ENCODE peak calls at places on chromosomes 1 and 21, in ten cellular contexts. D, E, G, P, K, A, O, C, Z and X are unnamed samples.
A peak's percentile ranks its signal among the peaks of the same experiment; 100 is the strongest.

GRCh38 chr21:45148316-45149000 is 74.1 kb downstream of the ADARB1 start:
- DNase-seq in D (no peak), E (no peak), G (no peak), P (no peak), K (no peak), A (no peak), O (peak; percentile 55), C (no peak), Z (peak; percentile 44), X (no peak)

GRCh38 chr1:39061951-39062350 is 35.8 kb downstream of the NDUFS5 start:
- DNase-seq in D (no peak), E (no peak), G (no peak), P (no peak), K (no peak), A (no peak), O (no peak), C (no peak), Z (no peak), X (no peak)

GRCh38 chr1:92619466-92620189 is 132.9 kb upstream of the GFI1 start:
- DNase-seq in D (no peak), E (no peak), G (no peak), P (no peak), K (no peak), A (no peak), O (no peak), C (no peak), Z (no peak), X (no peak)

GRCh38 chr1:245054105-245054831 is 100.5 kb upstream of the KIF26B start:
- DNase-seq in D (no peak), E (no peak), G (no peak), P (peak; percentile 62), K (no peak), A (no peak), O (no peak), C (no peak), Z (peak; percentile 55), X (no peak)

GRCh38 chr1:6612641-6613360 is 730 bp upstream of the PHF13 start:
- DNase-seq in D (no peak), E (no peak), G (peak; percentile 51), P (peak; percentile 74), K (peak; percentile 9), A (peak; percentile 78), O (peak; percentile 84), C (peak; percentile 80), Z (peak; percentile 69), X (peak; percentile 62)

GRCh38 chr1:29379438-29380073 is 143.2 kb downstream of the PTPRU start:
- DNase-seq in D (peak; percentile 72), E (no peak), G (peak; percentile 31), P (no peak), K (no peak), A (no peak), O (no peak), C (no peak), Z (no peak), X (no peak)

GRCh38 chr1:177953549-177953948 is 16.3 kb downstream of the SEC16B start:
- DNase-seq in D (no peak), E (no peak), G (no peak), P (no peak), K (no peak), A (no peak), O (no peak), C (no peak), Z (no peak), X (no peak)

GRCh38 chr1:20625176-20626097 is 7.8 kb upstream of the PINK1 start:
- DNase-seq in D (no peak), E (no peak), G (no peak), P (no peak), K (no peak), A (no peak), O (no peak), C (no peak), Z (no peak), X (no peak)

GRCh38 chr1:2258996-2259395 is 30.9 kb downstream of the SKI start:
- DNase-seq in D (no peak), E (no peak), G (no peak), P (no peak), K (peak; percentile 72), A (no peak), O (no peak), C (peak; percentile 29), Z (no peak), X (no peak)

GRCh38 chr1:243598433-243598832 is 251.6 kb downstream of the AKT3 start:
- DNase-seq in D (no peak), E (no peak), G (no peak), P (no peak), K (peak; percentile 31), A (no peak), O (no peak), C (no peak), Z (no peak), X (peak; percentile 43)

DNA sequence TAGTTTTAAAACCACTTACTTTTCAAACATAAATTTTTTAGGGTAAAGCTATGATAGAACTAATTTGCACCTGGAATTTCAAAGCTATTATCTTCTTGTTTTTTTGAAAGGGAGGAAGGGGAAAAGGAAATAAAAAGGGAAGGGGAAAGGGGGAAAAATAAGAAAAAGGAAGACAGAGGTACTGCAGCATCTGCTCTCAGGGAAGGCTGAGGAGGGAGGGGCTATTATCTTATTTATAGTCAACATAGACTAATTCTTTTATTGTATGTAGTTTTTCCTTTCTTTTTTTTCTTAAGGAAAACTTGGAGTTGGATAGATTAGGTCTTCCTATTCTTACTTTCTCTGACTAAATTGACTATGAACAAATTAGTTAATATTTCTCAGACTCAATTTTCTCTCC is 41.5 kb upstream of the ZYG11A start:
- DNase-seq in D (no peak), E (no peak), G (no peak), P (no peak), K (no peak), A (no peak), O (no peak), C (no peak), Z (no peak), X (no peak)
- H3K4me1 ChIP-seq in D (no peaks in the 10 kb centered on the region), E (no peaks in the 10 kb centered on the region), G (no peaks in the 10 kb centered on the region), P (no peaks in the 10 kb centered on the region), K (no peaks in the 10 kb centered on the region), A (no peaks in the 10 kb centered on the region), O (no peaks in the 10 kb centered on the region), C (no peaks in the 10 kb centered on the region), Z (no peaks in the 10 kb centered on the region), X (no peaks in the 10 kb centered on the region)

GRCh38 chr1:44811234-44811633 is 2.9 kb downstream of the BTBD19 start:
- DNase-seq in D (no peak), E (peak; percentile 13), G (no peak), P (peak; percentile 3), K (no peak), A (peak; percentile 12), O (peak; percentile 38), C (peak; percentile 20), Z (peak; percentile 26), X (no peak)
- H3K4me1 ChIP-seq in D (peaks cover 67% of the 10 kb centered on the region), E (peaks cover 21% of the 10 kb centered on the region), G (peaks cover 19% of the 10 kb centered on the region), P (peaks cover 91% of the 10 kb centered on the region), K (peaks cover 84% of the 10 kb centered on the region), A (peaks cover 70% of the 10 kb centered on the region), O (peaks cover 57% of the 10 kb centered on the region), C (peaks cover 46% of the 10 kb centered on the region), Z (no peaks in the 10 kb centered on the region), X (peaks cover 25% of the 10 kb centered on the region)

GRCh38 chr1:55586771-55587170 is 371.6 kb upstream of the USP24 start:
- DNase-seq in D (no peak), E (no peak), G (no peak), P (no peak), K (no peak), A (no peak), O (no peak), C (no peak), Z (no peak), X (no peak)

GRCh38 chr1:55585402-55585792 is 370.2 kb upstream of the USP24 start:
- DNase-seq in D (no peak), E (no peak), G (no peak), P (no peak), K (no peak), A (no peak), O (no peak), C (no peak), Z (no peak), X (no peak)

GRCh38 chr1:55589656-55590297 is 374.6 kb upstream of the USP24 start:
- DNase-seq in D (no peak), E (no peak), G (no peak), P (no peak), K (no peak), A (no peak), O (no peak), C (no peak), Z (peak; percentile 85), X (no peak)

GRCh38 chr1:55584521-55585401 is 369.6 kb upstream of the USP24 start:
- DNase-seq in D (no peak), E (peak; percentile 61), G (no peak), P (no peak), K (no peak), A (no peak), O (no peak), C (no peak), Z (no peak), X (no peak)

DNA sequence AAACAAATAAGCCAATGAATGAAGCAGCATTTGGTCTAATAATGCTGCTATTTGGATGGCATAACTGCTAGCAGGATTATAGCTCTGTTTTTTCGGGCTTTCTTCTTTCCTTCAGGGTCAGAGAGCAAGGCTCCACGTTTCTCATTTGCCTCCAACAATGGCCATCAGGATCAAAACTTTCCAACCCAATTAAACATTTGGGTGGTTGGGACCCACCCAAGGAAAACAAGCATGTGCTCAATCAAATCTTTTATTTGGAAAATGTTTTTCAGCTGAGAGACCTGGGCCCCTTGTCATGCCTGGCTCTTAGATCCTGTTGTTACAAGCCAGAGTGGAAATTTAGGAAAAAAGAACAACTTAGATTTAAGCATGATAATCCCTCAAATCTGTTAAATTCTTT is 373.1 kb upstream of the USP24 start:
- DNase-seq in D (no peak), E (no peak), G (no peak), P (no peak), K (no peak), A (no peak), O (no peak), C (no peak), Z (no peak), X (no peak)
- H3K4me1 ChIP-seq in D (peaks cover 7% of the 10 kb centered on the region), E (no peaks in the 10 kb centered on the region), G (no peaks in the 10 kb centered on the region), P (peaks cover 4% of the 10 kb centered on the region), K (no peaks in the 10 kb centered on the region), A (no peaks in the 10 kb centered on the region), O (no peaks in the 10 kb centered on the region), C (no peaks in the 10 kb centered on the region), Z (peaks cover 12% of the 10 kb centered on the region), X (no peaks in the 10 kb centered on the region)

GRCh38 chr1:43537423-43538142 is 6.9 kb downstream of the PTPRF start:
- DNase-seq in D (no peak), E (no peak), G (no peak), P (peak; percentile 56), K (no peak), A (peak; percentile 69), O (no peak), C (peak; percentile 64), Z (no peak), X (peak; percentile 89)

GRCh38 chr1:43538143-43538487 is 7.4 kb downstream of the PTPRF start:
- DNase-seq in D (no peak), E (no peak), G (no peak), P (peak; percentile 23), K (no peak), A (peak; percentile 51), O (no peak), C (peak; percentile 37), Z (peak; percentile 21), X (no peak)

GRCh38 chr1:43538969-43539368 is 8.3 kb downstream of the PTPRF start:
- DNase-seq in D (no peak), E (no peak), G (no peak), P (no peak), K (no peak), A (no peak), O (no peak), C (no peak), Z (no peak), X (no peak)

GRCh38 chr1:43536196-43536863 is 5.6 kb downstream of the PTPRF start:
- DNase-seq in D (no peak), E (no peak), G (no peak), P (no peak), K (no peak), A (peak; percentile 66), O (no peak), C (peak; percentile 70), Z (no peak), X (no peak)

GRCh38 chr1:43536864-43537358 is 6.2 kb downstream of the PTPRF start:
- DNase-seq in D (no peak), E (no peak), G (no peak), P (no peak), K (no peak), A (no peak), O (no peak), C (peak; percentile 49), Z (no peak), X (no peak)
- H3K4me1 ChIP-seq in D (peaks cover 42% of the 10 kb centered on the region), E (no peaks in the 10 kb centered on the region), G (no peaks in the 10 kb centered on the region), P (peaks cover 40% of the 10 kb centered on the region), K (peaks cover under 1% of the 10 kb centered on the region), A (peaks cover 4% of the 10 kb centered on the region), O (peaks cover 68% of the 10 kb centered on the region), C (peaks cover 45% of the 10 kb centered on the region), Z (no peaks in the 10 kb centered on the region), X (peaks cover 2% of the 10 kb centered on the region)